ENCODE peak calls at places on chromosomes 13 and 19, in four cellular contexts. One of them, this sample, is unnamed.

GRCh38 chr19:12847159-12848139 is 9.1 kb downstream of the MAST1 start:
- DNase-seq in H1: peak
- DNase-seq in cardiac muscle cell: peak
- DNase-seq in brain microvascular endothelial cell: peak
- DNase-seq in this sample: peak

GRCh38 chr13:31908696-31909386 is 122.7 kb upstream of the FRY start:
- DNase-seq in H1: no peak
- DNase-seq in cardiac muscle cell: no peak
- DNase-seq in brain microvascular endothelial cell: no peak
- DNase-seq in this sample: no peak

GRCh38 chr19:33905473-33905936 is 108.8 kb downstream of the KCTD15 start:
- DNase-seq in H1: no peak
- DNase-seq in cardiac muscle cell: peak
- DNase-seq in brain microvascular endothelial cell: peak
- DNase-seq in this sample: no peak

GRCh38 chr19:1590641-1591397 is 1.8 kb downstream of the MBD3 start:
- DNase-seq in H1: no peak
- DNase-seq in cardiac muscle cell: peak
- DNase-seq in brain microvascular endothelial cell: no peak
- DNase-seq in this sample: no peak

GRCh38 chr13:21752501-21752900 is 81.6 kb downstream of the FGF9 start:
- DNase-seq in H1: no peak
- DNase-seq in cardiac muscle cell: no peak
- DNase-seq in brain microvascular endothelial cell: no peak
- DNase-seq in this sample: no peak

GRCh38 chr13:35143123-35143522 is 201.1 kb downstream of the NBEA start:
- DNase-seq in H1: no peak
- DNase-seq in cardiac muscle cell: no peak
- DNase-seq in brain microvascular endothelial cell: no peak
- DNase-seq in this sample: no peak

GRCh38 chr13:23871616-23872220 is 17.5 kb downstream of the MIPEP start:
- DNase-seq in H1: no peak
- DNase-seq in cardiac muscle cell: peak
- DNase-seq in brain microvascular endothelial cell: no peak
- DNase-seq in this sample: peak

GRCh38 chr19:1935484-1936208 is 5.3 kb upstream of the CSNK1G2 start:
- DNase-seq in H1: no peak
- DNase-seq in cardiac muscle cell: no peak
- DNase-seq in brain microvascular endothelial cell: no peak
- DNase-seq in this sample: no peak

GRCh38 chr19:37346091-37346490 is 24.8 kb upstream of the ZNF527 start:
- DNase-seq in H1: no peak
- DNase-seq in cardiac muscle cell: peak
- DNase-seq in brain microvascular endothelial cell: no peak
- DNase-seq in this sample: no peak

GRCh38 chr19:4385291-4386037 is 14.9 kb downstream of the SH3GL1 start:
- DNase-seq in H1: no peak
- DNase-seq in cardiac muscle cell: no peak
- DNase-seq in brain microvascular endothelial cell: no peak
- DNase-seq in this sample: no peak

GRCh38 chr19:27890696-27891095 is 1322.3 kb downstream of the UQCRFS1 start:
- DNase-seq in H1: no peak
- DNase-seq in cardiac muscle cell: no peak
- DNase-seq in brain microvascular endothelial cell: no peak
- DNase-seq in this sample: no peak

GRCh38 chr13:43948059-43948458 is 68.4 kb downstream of the LACC1 start:
- DNase-seq in H1: no peak
- DNase-seq in cardiac muscle cell: no peak
- DNase-seq in brain microvascular endothelial cell: no peak
- DNase-seq in this sample: no peak

GRCh38 chr19:30119180-30119920 is 177.3 kb downstream of the URI1 start:
- DNase-seq in H1: no peak
- DNase-seq in cardiac muscle cell: no peak
- DNase-seq in brain microvascular endothelial cell: no peak
- DNase-seq in this sample: no peak

GRCh38 chr19:17327654-17328516 is 6.8 kb downstream of the ANO8 start:
- DNase-seq in H1: peak
- DNase-seq in cardiac muscle cell: peak
- DNase-seq in brain microvascular endothelial cell: no peak
- DNase-seq in this sample: peak

GRCh38 chr19:45995715-45996385 is 583 bp downstream of the CCDC61 start:
- DNase-seq in H1: no peak
- DNase-seq in cardiac muscle cell: no peak
- DNase-seq in brain microvascular endothelial cell: peak
- DNase-seq in this sample: no peak

GRCh38 chr13:26390203-26390602 is 136.3 kb downstream of the CDK8 start:
- DNase-seq in H1: no peak
- DNase-seq in cardiac muscle cell: no peak
- DNase-seq in brain microvascular endothelial cell: no peak
- DNase-seq in this sample: no peak

GRCh38 chr19:36099166-36099785 is 11.7 kb upstream of the OVOL3 start:
- DNase-seq in H1: no peak
- DNase-seq in cardiac muscle cell: no peak
- DNase-seq in brain microvascular endothelial cell: no peak
- DNase-seq in this sample: no peak

GRCh38 chr13:44763604-44764311 is 187.6 kb upstream of the TSC22D1 start:
- DNase-seq in H1: no peak
- DNase-seq in cardiac muscle cell: no peak
- DNase-seq in brain microvascular endothelial cell: no peak
- DNase-seq in this sample: no peak

GRCh38 chr13:58238972-58239773 is 607.6 kb downstream of the PCDH17 start:
- DNase-seq in H1: no peak
- DNase-seq in cardiac muscle cell: no peak
- DNase-seq in brain microvascular endothelial cell: no peak
- DNase-seq in this sample: no peak

DNA sequence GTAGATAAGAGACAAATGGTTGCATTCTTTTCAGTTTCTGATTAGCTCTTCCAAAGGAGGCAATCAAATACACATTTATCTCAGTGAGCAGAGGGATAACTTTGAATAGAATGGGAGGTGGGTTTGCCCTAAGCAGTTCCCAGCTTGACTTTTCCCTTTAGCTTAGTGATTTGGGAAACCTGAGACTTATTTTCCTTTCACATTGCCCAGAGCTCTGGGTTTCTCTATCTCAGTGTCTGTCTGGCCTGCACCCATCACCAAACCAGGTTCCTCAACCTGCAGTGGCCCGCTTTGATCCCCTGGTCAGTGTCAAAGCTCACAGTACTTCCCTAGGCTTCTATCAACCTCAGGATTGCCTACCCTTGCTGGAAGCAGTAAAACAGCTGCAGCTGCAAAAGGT is 35.6 kb upstream of the C13orf42 start:
- DNase-seq in H1: no peak
- DNase-seq in cardiac muscle cell: no peak
- DNase-seq in brain microvascular endothelial cell: no peak
- DNase-seq in this sample: no peak
- H3K27ac ChIP-seq in H1: no peak
- H3K27ac ChIP-seq in cardiac muscle cell: no peak
- H3K27ac ChIP-seq in brain microvascular endothelial cell: no peak
- H3K27ac ChIP-seq in this sample: no peak

DNA sequence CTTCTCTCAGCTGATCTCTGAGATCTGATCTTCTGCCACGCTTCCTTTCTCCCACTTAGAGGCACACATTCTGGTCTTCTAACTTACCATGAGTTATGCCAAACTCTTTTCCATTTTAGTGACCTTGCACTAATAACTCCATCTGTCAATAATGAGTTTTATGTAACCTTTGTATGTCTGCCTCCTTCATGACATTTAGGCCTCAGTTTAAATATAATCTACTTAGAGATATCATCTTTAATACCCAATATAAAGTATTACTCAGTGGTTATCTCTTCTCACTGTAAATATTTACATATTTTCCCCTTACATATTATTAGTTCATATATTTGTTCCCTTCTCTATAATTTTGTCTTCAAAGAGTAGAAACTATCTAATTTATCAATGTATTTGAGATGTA is 827.5 kb upstream of the PCDH20 start:
- DNase-seq in H1: no peak
- DNase-seq in cardiac muscle cell: no peak
- DNase-seq in brain microvascular endothelial cell: no peak
- DNase-seq in this sample: no peak
- TF ChIP-seq CTCF in H1: no peak
- TF ChIP-seq CTCF in cardiac muscle cell: no peak
- TF ChIP-seq CTCF in brain microvascular endothelial cell: no peak
- TF ChIP-seq CTCF in this sample: no peak

DNA sequence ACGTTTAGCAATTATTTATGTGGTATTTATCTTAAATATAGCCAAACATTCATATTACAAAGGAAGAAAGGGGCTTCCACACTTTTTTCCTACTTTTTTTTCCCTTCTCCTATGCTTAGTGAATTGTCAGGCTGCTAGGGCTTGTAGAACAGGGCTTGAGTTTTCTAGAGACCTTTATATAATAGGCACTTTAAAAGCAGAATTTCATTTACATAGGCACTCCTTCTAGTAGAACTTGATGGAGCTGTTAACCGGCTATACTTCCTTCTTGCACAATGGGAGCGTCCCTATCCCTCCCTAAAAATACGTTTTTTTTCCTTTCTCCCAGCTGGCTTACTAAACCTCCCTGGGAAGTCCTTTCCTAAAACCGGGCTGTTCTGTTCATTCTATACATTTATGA is 1.1 kb downstream of the TRIM13 start:
- DNase-seq in H1: no peak
- DNase-seq in cardiac muscle cell: no peak
- DNase-seq in brain microvascular endothelial cell: no peak
- DNase-seq in this sample: no peak
- H3K27ac ChIP-seq in H1: no peak
- H3K27ac ChIP-seq in cardiac muscle cell: peak
- H3K27ac ChIP-seq in brain microvascular endothelial cell: no peak
- H3K27ac ChIP-seq in this sample: no peak

DNA sequence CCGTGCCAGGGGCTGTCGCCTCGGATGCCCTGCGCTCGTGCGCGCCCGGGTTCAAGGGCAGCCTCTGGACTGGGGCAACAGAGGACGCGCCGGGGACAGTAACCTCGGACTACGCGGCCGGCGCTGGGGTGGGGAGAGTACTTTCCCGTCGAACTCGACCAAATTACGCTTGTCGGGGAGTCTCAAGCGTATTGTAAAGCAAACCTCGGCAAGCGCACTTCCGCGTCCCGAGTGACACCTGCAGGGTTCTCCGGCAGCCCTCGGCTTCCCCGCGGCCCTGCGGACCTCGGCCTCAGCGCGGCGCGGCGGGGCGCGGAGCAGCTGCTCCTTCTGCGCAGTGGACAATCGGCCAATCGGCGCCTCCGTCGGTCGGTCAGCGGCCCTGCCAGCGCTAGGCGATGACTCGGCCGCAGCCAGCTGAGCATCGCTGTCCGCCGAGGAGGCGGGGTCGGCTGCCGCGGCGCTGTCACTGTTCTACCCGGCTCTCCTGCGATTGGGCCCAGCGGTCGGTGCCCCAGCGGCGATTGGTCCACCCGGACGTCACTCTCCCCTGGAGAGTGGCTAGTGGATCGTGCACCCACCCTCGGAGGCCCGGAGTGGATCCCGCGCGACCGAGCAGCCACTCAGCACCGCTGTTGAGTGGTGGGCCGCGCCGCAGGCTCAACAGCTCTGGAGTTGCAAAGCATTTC is at the start of gene SLC46A3:
- DNase-seq in H1: peak
- DNase-seq in cardiac muscle cell: peak
- DNase-seq in brain microvascular endothelial cell: peak
- DNase-seq in this sample: peak
- TF ChIP-seq CTCF in H1: peak
- TF ChIP-seq CTCF in cardiac muscle cell: no peak
- TF ChIP-seq CTCF in brain microvascular endothelial cell: peak
- TF ChIP-seq CTCF in this sample: peak

DNA sequence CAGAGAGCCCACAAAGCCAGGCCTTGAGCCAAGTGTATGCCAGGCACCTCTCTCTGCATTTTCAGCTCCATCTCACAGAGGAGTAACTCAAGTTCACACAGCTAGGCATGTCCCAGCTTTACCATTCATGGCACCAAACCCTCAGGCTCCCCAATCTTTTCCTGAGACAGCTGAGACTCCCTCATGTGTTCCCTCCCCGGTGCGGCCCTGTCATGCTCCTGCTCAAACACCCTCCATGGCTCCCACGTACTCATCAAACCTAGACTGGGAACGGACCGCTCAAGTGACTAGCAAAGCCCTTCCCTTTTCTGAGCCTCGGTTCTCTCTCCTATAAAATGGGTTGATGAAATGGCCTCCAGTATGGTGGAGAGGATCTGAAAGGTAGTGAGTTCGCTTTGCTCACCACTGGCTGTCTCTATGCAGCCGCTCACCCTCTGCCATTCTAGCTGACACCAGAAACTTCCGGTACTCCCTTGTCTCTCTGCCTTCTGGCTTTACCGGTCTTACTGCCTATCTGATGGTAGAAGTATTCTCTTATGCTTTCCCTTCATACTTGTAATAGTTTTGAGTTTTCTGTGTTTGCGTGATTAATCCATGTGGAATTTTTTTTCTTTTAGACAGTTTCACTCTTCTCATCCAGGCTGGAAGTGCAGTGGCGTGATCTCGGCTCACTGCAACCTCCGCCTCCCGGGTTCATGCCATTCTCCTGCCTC is 7.8 kb upstream of the SLC44A2 start:
- DNase-seq in H1: no peak
- DNase-seq in cardiac muscle cell: no peak
- DNase-seq in brain microvascular endothelial cell: peak
- DNase-seq in this sample: peak
- H3K27ac ChIP-seq in H1: no peak
- H3K27ac ChIP-seq in cardiac muscle cell: no peak
- H3K27ac ChIP-seq in brain microvascular endothelial cell: peak
- H3K27ac ChIP-seq in this sample: peak

GRCh38 chr13:110507678-110508381 is 53.7 kb downstream of the RAB20 start:
- DNase-seq in H1: no peak
- DNase-seq in cardiac muscle cell: no peak
- DNase-seq in brain microvascular endothelial cell: no peak
- DNase-seq in this sample: peak
- TF ChIP-seq CTCF in H1: no peak
- TF ChIP-seq CTCF in cardiac muscle cell: peak
- TF ChIP-seq CTCF in brain microvascular endothelial cell: peak
- TF ChIP-seq CTCF in this sample: no peak

This sample was measured in RWPE1.